ENCODE peak calls at places on chromosome 13, in ten cellular contexts. One of them, this sample, is unnamed.

GRCh38 chr13:112229445-112229844 is 146.7 kb upstream of the SPACA7 start:
- DNase-seq in thoracic aorta: no peak
- DNase-seq in HCEC 1CT: no peak
- DNase-seq in neural crest cell: no peak
- DNase-seq in activated effector memory CD4-positive, alpha-beta T cell treated with anti-CD3 and anti-CD28 coated beads, Interleukin-2, amount 50 U/mL, for 16 hours: no peak
- DNase-seq in EL: no peak
- DNase-seq in fibroblast of the aortic adventitia: no peak
- DNase-seq in Calu3: no peak
- DNase-seq in NCI-H774: no peak
- DNase-seq in GM19239: no peak
- DNase-seq in this sample: no peak

GRCh38 chr13:56501750-56502149 is 639.0 kb upstream of the PRR20A start:
- DNase-seq in activated effector memory CD4-positive, alpha-beta T cell treated with anti-CD3 and anti-CD28 coated beads, Interleukin-2, amount 50 U/mL, for 16 hours: no peak
- DNase-seq in GM19239: no peak
- DNase-seq in neural crest cell: no peak
- DNase-seq in Calu3: no peak
- DNase-seq in NCI-H774: no peak
- DNase-seq in thoracic aorta: no peak
- DNase-seq in fibroblast of the aortic adventitia: no peak
- DNase-seq in EL: no peak
- DNase-seq in HCEC 1CT: no peak
- DNase-seq in this sample: no peak

GRCh38 chr13:93635687-93636086 is 409.1 kb downstream of the GPC6 start:
- DNase-seq in activated effector memory CD4-positive, alpha-beta T cell treated with anti-CD3 and anti-CD28 coated beads, Interleukin-2, amount 50 U/mL, for 16 hours: no peak
- DNase-seq in GM19239: no peak
- DNase-seq in HCEC 1CT: peak; percentile 25
- DNase-seq in fibroblast of the aortic adventitia: peak; percentile 85
- DNase-seq in thoracic aorta: no peak
- DNase-seq in neural crest cell: no peak
- DNase-seq in EL: peak; percentile 40
- DNase-seq in Calu3: no peak
- DNase-seq in NCI-H774: no peak
- DNase-seq in this sample: no peak

GRCh38 chr13:51519839-51520238 is 64.4 kb upstream of the WDFY2 start:
- DNase-seq in neural crest cell: no peak
- DNase-seq in HCEC 1CT: peak; percentile 71
- DNase-seq in activated effector memory CD4-positive, alpha-beta T cell treated with anti-CD3 and anti-CD28 coated beads, Interleukin-2, amount 50 U/mL, for 16 hours: no peak
- DNase-seq in EL: peak; percentile 69
- DNase-seq in fibroblast of the aortic adventitia: peak; percentile 75
- DNase-seq in Calu3: no peak
- DNase-seq in thoracic aorta: no peak
- DNase-seq in GM19239: no peak
- DNase-seq in NCI-H774: no peak
- DNase-seq in this sample: no peak

GRCh38 chr13:111020546-111020945 is 94.6 kb upstream of the ARHGEF7 start:
- DNase-seq in thoracic aorta: no peak
- DNase-seq in fibroblast of the aortic adventitia: no peak
- DNase-seq in EL: no peak
- DNase-seq in NCI-H774: no peak
- DNase-seq in Calu3: no peak
- DNase-seq in GM19239: no peak
- DNase-seq in neural crest cell: no peak
- DNase-seq in activated effector memory CD4-positive, alpha-beta T cell treated with anti-CD3 and anti-CD28 coated beads, Interleukin-2, amount 50 U/mL, for 16 hours: no peak
- DNase-seq in HCEC 1CT: no peak
- DNase-seq in this sample: no peak

GRCh38 chr13:43388282-43389034 is 365.1 kb downstream of the DNAJC15 start:
- DNase-seq in NCI-H774: no peak
- DNase-seq in Calu3: peak; percentile 27
- DNase-seq in fibroblast of the aortic adventitia: no peak
- DNase-seq in activated effector memory CD4-positive, alpha-beta T cell treated with anti-CD3 and anti-CD28 coated beads, Interleukin-2, amount 50 U/mL, for 16 hours: no peak
- DNase-seq in EL: no peak
- DNase-seq in GM19239: peak; percentile 15
- DNase-seq in thoracic aorta: no peak
- DNase-seq in HCEC 1CT: no peak
- DNase-seq in neural crest cell: no peak
- DNase-seq in this sample: no peak

GRCh38 chr13:62879071-62879470 is 1463.4 kb upstream of the PCDH20 start:
- DNase-seq in EL: peak; percentile 52
- DNase-seq in Calu3: no peak
- DNase-seq in fibroblast of the aortic adventitia: peak; percentile 0
- DNase-seq in GM19239: no peak
- DNase-seq in NCI-H774: no peak
- DNase-seq in activated effector memory CD4-positive, alpha-beta T cell treated with anti-CD3 and anti-CD28 coated beads, Interleukin-2, amount 50 U/mL, for 16 hours: no peak
- DNase-seq in HCEC 1CT: no peak
- DNase-seq in neural crest cell: no peak
- DNase-seq in thoracic aorta: no peak
- DNase-seq in this sample: peak; percentile 43

GRCh38 chr13:90968510-90968909 is 379.0 kb upstream of the MIR17HG start:
- DNase-seq in GM19239: no peak
- DNase-seq in Calu3: peak; percentile 9
- DNase-seq in thoracic aorta: no peak
- DNase-seq in EL: no peak
- DNase-seq in NCI-H774: no peak
- DNase-seq in HCEC 1CT: peak; percentile 1
- DNase-seq in fibroblast of the aortic adventitia: no peak
- DNase-seq in activated effector memory CD4-positive, alpha-beta T cell treated with anti-CD3 and anti-CD28 coated beads, Interleukin-2, amount 50 U/mL, for 16 hours: no peak
- DNase-seq in neural crest cell: peak; percentile 20
- DNase-seq in this sample: no peak

GRCh38 chr13:33290421-33290965 is 4.9 kb upstream of the STARD13 start:
- DNase-seq in EL: no peak
- DNase-seq in neural crest cell: no peak
- DNase-seq in Calu3: no peak
- DNase-seq in GM19239: no peak
- DNase-seq in NCI-H774: no peak
- DNase-seq in fibroblast of the aortic adventitia: no peak
- DNase-seq in thoracic aorta: no peak
- DNase-seq in HCEC 1CT: no peak
- DNase-seq in activated effector memory CD4-positive, alpha-beta T cell treated with anti-CD3 and anti-CD28 coated beads, Interleukin-2, amount 50 U/mL, for 16 hours: no peak
- DNase-seq in this sample: no peak

This sample was measured in HS-27A.